ENCODE peak calls at places on chromosomes 4 and X, in eight cellular contexts. K, Q, T, D, R, H, Z and E are unnamed samples.

GRCh38 chr4:153735901-153736461 is 23.8 kb downstream of the RNF175 start:
- DNase-seq in K (no peak), Q (no peak), T (no peak), D (no peak), R (no peak), H (no peak), Z (no peak), E (no peak)

GRCh38 chrX:43655961-43656494 is at the start of gene MAOA:
- DNase-seq in K (peak; percentile 78), Q (peak; percentile 28), T (peak; percentile 35), D (peak; percentile 92), R (peak; percentile 12), H (peak; percentile 28), Z (peak; percentile 71), E (no peak)

GRCh38 chr4:76235407-76235806 is 16.1 kb upstream of the FAM47E start:
- DNase-seq in K (no peak), Q (no peak), T (no peak), D (no peak), R (no peak), H (no peak), Z (no peak), E (no peak)

GRCh38 chr4:68865178-68865638 is 49.4 kb downstream of the UGT2B10 start:
- DNase-seq in K (no peak), Q (no peak), T (no peak), D (no peak), R (no peak), H (peak; percentile 15), Z (no peak), E (no peak)

GRCh38 chr4:128558896-128559669 is 250.4 kb upstream of the JADE1 start:
- DNase-seq in K (no peak), Q (no peak), T (no peak), D (no peak), R (no peak), H (no peak), Z (peak; percentile 50), E (no peak)

GRCh38 chr4:40842725-40843401 is 93.1 kb downstream of the NSUN7 start:
- DNase-seq in K (no peak), Q (no peak), T (no peak), D (no peak), R (no peak), H (no peak), Z (no peak), E (no peak)

GRCh38 chr4:169899295-169899694 is 126.9 kb downstream of the MFAP3L start:
- DNase-seq in K (no peak), Q (no peak), T (no peak), D (no peak), R (no peak), H (peak; percentile 4), Z (no peak), E (no peak)

GRCh38 chrX:28586291-28586690 is 955 bp upstream of the IL1RAPL1 start:
- DNase-seq in K (peak; percentile 47), Q (no peak), T (no peak), D (no peak), R (peak; percentile 11), H (no peak), Z (peak; percentile 61), E (no peak)

GRCh38 chrX:123169247-123169901 is 14.7 kb upstream of the GRIA3 start:
- DNase-seq in K (no peak), Q (no peak), T (no peak), D (no peak), R (no peak), H (peak; percentile 3), Z (no peak), E (no peak)

GRCh38 chrX:153388722-153389459 is 12.3 kb downstream of the PNMA6E start:
- DNase-seq in K (no peak), Q (no peak), T (no peak), D (no peak), R (no peak), H (no peak), Z (no peak), E (no peak)

GRCh38 chrX:63686878-63687714 is 97.9 kb downstream of the ARHGEF9 start:
- DNase-seq in K (no peak), Q (peak; percentile 2), T (no peak), D (no peak), R (peak; percentile 18), H (peak; percentile 17), Z (peak; percentile 48), E (no peak)

GRCh38 chrX:45851434-45851991 is 650.8 kb upstream of the DIPK2B start:
- DNase-seq in K (no peak), Q (peak; percentile 71), T (peak; percentile 53), D (peak; percentile 44), R (peak; percentile 28), H (peak; percentile 67), Z (no peak), E (no peak)

GRCh38 chrX:9923357-9923756 is 43.8 kb upstream of the CLDN34 start:
- DNase-seq in K (no peak), Q (no peak), T (no peak), D (no peak), R (no peak), H (no peak), Z (no peak), E (no peak)

GRCh38 chr4:105990933-105991332 is 95.7 kb downstream of the NPNT start:
- DNase-seq in K (peak; percentile 94), Q (no peak), T (no peak), D (peak; percentile 66), R (no peak), H (peak; percentile 86), Z (peak; percentile 10), E (no peak)

GRCh38 chrX:100410083-100410590 is at the start of gene PCDH19:
- DNase-seq in K (peak; percentile 54), Q (peak; percentile 23), T (peak; percentile 41), D (peak; percentile 52), R (peak; percentile 58), H (peak; percentile 36), Z (peak; percentile 52), E (no peak)

GRCh38 chrX:132559101-132559500 is 70.3 kb upstream of the MBNL3 start:
- DNase-seq in K (no peak), Q (no peak), T (no peak), D (no peak), R (no peak), H (no peak), Z (no peak), E (no peak)

GRCh38 chr4:98113005-98113404 is 30.3 kb downstream of the STPG2 start:
- DNase-seq in K (peak; percentile 23), Q (peak; percentile 16), T (no peak), D (no peak), R (peak; percentile 37), H (no peak), Z (peak; percentile 21), E (no peak)

GRCh38 chr4:123816970-123817688 is 420.5 kb downstream of the SPRY1 start:
- DNase-seq in K (no peak), Q (no peak), T (no peak), D (no peak), R (no peak), H (no peak), Z (no peak), E (no peak)

GRCh38 chrX:39137363-39137954 is 336.2 kb downstream of the MID1IP1 start:
- DNase-seq in K (no peak), Q (no peak), T (no peak), D (no peak), R (no peak), H (no peak), Z (no peak), E (no peak)

GRCh38 chrX:39133971-39134370 is 332.7 kb downstream of the MID1IP1 start:
- DNase-seq in K (peak; percentile 39), Q (peak; percentile 29), T (no peak), D (no peak), R (peak; percentile 3), H (peak; percentile 36), Z (no peak), E (no peak)
- TF ChIP-seq CTCF in K (peak; percentile 24), Q (no peak), T (no peak), D (no peak), R (no peak), H (no peak), Z (no peak), E (no peak)

DNA sequence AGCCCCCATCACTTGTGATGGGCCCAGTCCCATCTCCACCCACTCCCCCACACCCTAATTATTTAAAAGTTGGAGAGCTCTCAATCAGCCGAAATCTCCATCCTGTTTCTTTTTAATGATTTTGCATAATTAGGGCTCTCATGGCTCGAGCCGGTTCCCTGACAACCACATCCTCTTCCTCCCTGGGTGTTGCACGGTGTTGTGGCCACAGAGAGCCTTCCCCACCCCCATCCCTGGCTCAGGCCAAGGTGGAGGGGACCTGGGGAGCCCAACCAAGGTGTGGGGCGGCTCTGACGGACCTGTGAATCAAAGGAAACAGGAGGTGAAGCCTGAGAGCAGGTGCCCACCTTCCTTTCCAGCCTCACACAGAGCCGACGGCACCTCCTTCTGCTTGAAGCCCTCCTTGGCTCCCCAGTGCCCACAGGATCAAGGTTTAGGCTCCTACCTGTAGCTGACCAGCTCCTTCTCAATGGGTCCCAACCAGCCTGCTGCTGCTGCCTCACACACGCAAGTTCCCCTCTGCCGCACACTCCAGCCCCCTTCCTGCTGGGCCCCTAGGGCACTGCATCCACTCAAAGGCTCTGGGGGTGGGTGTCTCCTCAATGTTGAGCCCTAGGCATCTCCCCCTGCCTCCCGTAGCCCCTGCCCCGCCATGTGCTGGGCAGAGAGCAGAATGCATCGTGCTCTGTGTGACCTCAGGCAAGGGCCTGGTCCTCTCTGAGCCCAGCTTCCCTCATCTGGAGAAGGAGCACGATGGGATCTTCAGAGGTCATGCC is 68.7 kb downstream of the WFS1 start:
- DNase-seq in K (no peak), Q (peak; percentile 39), T (no peak), D (peak; percentile 41), R (no peak), H (no peak), Z (no peak), E (peak; percentile 40)
- TF ChIP-seq CTCF in K (no peak), Q (no peak), T (no peak), D (no peak), R (no peak), H (no peak), Z (no peak), E (no peak)

GRCh38 chrX:128781506-128781905 is 729.3 kb upstream of the ACTRT1 start:
- DNase-seq in K (no peak), Q (peak; percentile 30), T (no peak), D (no peak), R (peak; percentile 49), H (peak; percentile 19), Z (no peak), E (no peak)
- TF ChIP-seq CTCF in K (no peak), Q (no peak), T (no peak), D (no peak), R (peak; percentile 23), H (no peak), Z (no peak), E (no peak)

DNA sequence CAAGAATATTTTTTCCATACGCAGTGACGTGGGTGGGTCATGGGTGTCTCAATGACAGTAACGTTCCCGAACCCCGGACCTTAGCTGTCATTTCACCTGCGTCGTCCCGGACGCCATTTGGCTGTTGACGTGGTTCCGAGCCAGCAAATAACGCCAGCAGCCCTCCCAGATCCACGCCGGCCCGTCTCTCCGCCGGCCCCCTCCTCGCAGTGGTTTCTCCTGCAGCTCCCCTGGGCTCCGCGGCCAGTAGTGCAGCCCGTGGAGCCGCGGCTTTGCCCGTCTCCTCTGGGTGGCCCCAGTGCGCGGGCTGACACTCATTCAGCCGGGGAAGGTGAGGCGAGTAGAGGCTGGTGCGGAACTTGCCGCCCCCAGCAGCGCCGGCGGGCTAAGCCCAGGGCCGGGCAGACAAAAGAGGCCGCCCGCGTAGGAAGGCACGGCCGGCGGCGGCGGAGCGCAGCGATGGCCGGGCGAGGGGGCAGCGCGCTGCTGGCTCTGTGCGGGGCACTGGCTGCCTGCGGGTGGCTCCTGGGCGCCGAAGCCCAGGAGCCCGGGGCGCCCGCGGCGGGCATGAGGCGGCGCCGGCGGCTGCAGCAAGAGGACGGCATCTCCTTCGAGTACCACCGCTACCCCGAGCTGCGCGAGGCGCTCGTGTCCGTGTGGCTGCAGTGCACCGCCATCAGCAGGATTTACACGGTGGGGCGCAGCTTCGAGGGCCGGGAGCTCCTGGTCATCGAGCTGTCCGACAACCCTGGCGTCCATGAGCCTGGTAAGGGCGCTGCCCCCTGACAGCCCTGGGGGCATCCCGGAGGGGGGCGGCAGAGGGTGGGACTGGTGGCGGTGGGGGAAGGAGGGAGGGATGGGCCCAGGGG is at the start of gene CPE:
- DNase-seq in K (peak; percentile 82), Q (peak; percentile 80), T (peak; percentile 59), D (peak; percentile 82), R (peak; percentile 77), H (peak; percentile 78), Z (peak; percentile 68), E (peak; percentile 76)
- TF ChIP-seq CTCF in K (peak; percentile 47), Q (peak; percentile 61), T (no peak), D (peak; percentile 46), R (no peak), H (peak; percentile 37), Z (peak; percentile 34), E (peak; percentile 55)